ENCODE peak calls at places on chromosomes 2 and 18, in seven cellular contexts. One of them, this sample, is unnamed. For H4K20me1, the result is how much of the 10 kb centered on the place peaks cover.

GRCh38 chr2:95342556-95343320 is 45.6 kb downstream of the KCNIP3 start:
- DNase-seq in IMR-90: no peak
- DNase-seq in mammary epithelial cell: no peak
- DNase-seq in GM23248: no peak
- DNase-seq in GM23338: no peak
- DNase-seq in astrocyte: no peak
- DNase-seq in fibroblast of lung: no peak
- DNase-seq in this sample: no peak

GRCh38 chr18:26468931-26469340 is 79.4 kb downstream of the KCTD1 start:
- DNase-seq in IMR-90: no peak
- DNase-seq in mammary epithelial cell: no peak
- DNase-seq in GM23248: no peak
- DNase-seq in GM23338: peak
- DNase-seq in astrocyte: no peak
- DNase-seq in fibroblast of lung: no peak
- DNase-seq in this sample: peak

GRCh38 chr2:219495531-219496122 is 3.1 kb upstream of the GMPPA start:
- DNase-seq in IMR-90: peak
- DNase-seq in mammary epithelial cell: peak
- DNase-seq in GM23248: peak
- DNase-seq in GM23338: peak
- DNase-seq in astrocyte: peak
- DNase-seq in fibroblast of lung: peak
- DNase-seq in this sample: peak

GRCh38 chr2:175836361-175836760 is 165.7 kb downstream of the LNPK start:
- DNase-seq in IMR-90: no peak
- DNase-seq in mammary epithelial cell: no peak
- DNase-seq in GM23248: peak
- DNase-seq in GM23338: no peak
- DNase-seq in astrocyte: peak
- DNase-seq in fibroblast of lung: no peak
- DNase-seq in this sample: no peak

GRCh38 chr18:58135806-58136331 is 91.8 kb downstream of the NEDD4L start:
- DNase-seq in IMR-90: peak
- DNase-seq in mammary epithelial cell: peak
- DNase-seq in GM23248: peak
- DNase-seq in GM23338: peak
- DNase-seq in astrocyte: peak
- DNase-seq in fibroblast of lung: peak
- DNase-seq in this sample: peak

GRCh38 chr18:48979944-48980890 is 29.5 kb upstream of the SMAD7 start:
- DNase-seq in IMR-90: peak
- DNase-seq in mammary epithelial cell: no peak
- DNase-seq in GM23248: peak
- DNase-seq in GM23338: no peak
- DNase-seq in astrocyte: peak
- DNase-seq in fibroblast of lung: no peak
- DNase-seq in this sample: no peak

GRCh38 chr2:22957441-22957840 is 427.5 kb upstream of the KLHL29 start:
- DNase-seq in IMR-90: no peak
- DNase-seq in mammary epithelial cell: no peak
- DNase-seq in GM23248: no peak
- DNase-seq in GM23338: no peak
- DNase-seq in astrocyte: no peak
- DNase-seq in fibroblast of lung: no peak
- DNase-seq in this sample: no peak

GRCh38 chr18:24181806-24182205 is 42.9 kb downstream of the CABYR start:
- DNase-seq in IMR-90: no peak
- DNase-seq in mammary epithelial cell: peak
- DNase-seq in GM23248: peak
- DNase-seq in GM23338: no peak
- DNase-seq in astrocyte: peak
- DNase-seq in fibroblast of lung: no peak
- DNase-seq in this sample: no peak

GRCh38 chr2:42598656-42599267 is 30.3 kb downstream of the MTA3 start:
- DNase-seq in IMR-90: no peak
- DNase-seq in mammary epithelial cell: no peak
- DNase-seq in GM23248: no peak
- DNase-seq in GM23338: peak
- DNase-seq in astrocyte: no peak
- DNase-seq in fibroblast of lung: no peak
- DNase-seq in this sample: peak

GRCh38 chr18:63224574-63224973 is 95.0 kb downstream of the BCL2 start:
- DNase-seq in IMR-90: no peak
- DNase-seq in mammary epithelial cell: no peak
- DNase-seq in GM23248: no peak
- DNase-seq in GM23338: no peak
- DNase-seq in astrocyte: no peak
- DNase-seq in fibroblast of lung: no peak
- DNase-seq in this sample: no peak
- H4K20me1 ChIP-seq in IMR-90: under half
- H4K20me1 ChIP-seq in mammary epithelial cell: under half
- H4K20me1 ChIP-seq in GM23248: under half
- H4K20me1 ChIP-seq in GM23338: under half
- H4K20me1 ChIP-seq in astrocyte: under half
- H4K20me1 ChIP-seq in fibroblast of lung: under half
- H4K20me1 ChIP-seq in this sample: under half

GRCh38 chr2:1640301-1641135 is 103.8 kb downstream of the PXDN start:
- DNase-seq in IMR-90: no peak
- DNase-seq in mammary epithelial cell: no peak
- DNase-seq in GM23248: no peak
- DNase-seq in GM23338: no peak
- DNase-seq in astrocyte: no peak
- DNase-seq in fibroblast of lung: no peak
- DNase-seq in this sample: no peak

GRCh38 chr2:1644427-1644826 is 99.9 kb downstream of the PXDN start:
- DNase-seq in IMR-90: no peak
- DNase-seq in mammary epithelial cell: no peak
- DNase-seq in GM23248: no peak
- DNase-seq in GM23338: no peak
- DNase-seq in astrocyte: no peak
- DNase-seq in fibroblast of lung: no peak
- DNase-seq in this sample: no peak

GRCh38 chr2:1643220-1643619 is 101.1 kb downstream of the PXDN start:
- DNase-seq in IMR-90: no peak
- DNase-seq in mammary epithelial cell: no peak
- DNase-seq in GM23248: no peak
- DNase-seq in GM23338: no peak
- DNase-seq in astrocyte: no peak
- DNase-seq in fibroblast of lung: no peak
- DNase-seq in this sample: no peak

GRCh38 chr2:1641498-1641897 is 102.8 kb downstream of the PXDN start:
- DNase-seq in IMR-90: no peak
- DNase-seq in mammary epithelial cell: no peak
- DNase-seq in GM23248: no peak
- DNase-seq in GM23338: no peak
- DNase-seq in astrocyte: no peak
- DNase-seq in fibroblast of lung: peak
- DNase-seq in this sample: no peak

DNA sequence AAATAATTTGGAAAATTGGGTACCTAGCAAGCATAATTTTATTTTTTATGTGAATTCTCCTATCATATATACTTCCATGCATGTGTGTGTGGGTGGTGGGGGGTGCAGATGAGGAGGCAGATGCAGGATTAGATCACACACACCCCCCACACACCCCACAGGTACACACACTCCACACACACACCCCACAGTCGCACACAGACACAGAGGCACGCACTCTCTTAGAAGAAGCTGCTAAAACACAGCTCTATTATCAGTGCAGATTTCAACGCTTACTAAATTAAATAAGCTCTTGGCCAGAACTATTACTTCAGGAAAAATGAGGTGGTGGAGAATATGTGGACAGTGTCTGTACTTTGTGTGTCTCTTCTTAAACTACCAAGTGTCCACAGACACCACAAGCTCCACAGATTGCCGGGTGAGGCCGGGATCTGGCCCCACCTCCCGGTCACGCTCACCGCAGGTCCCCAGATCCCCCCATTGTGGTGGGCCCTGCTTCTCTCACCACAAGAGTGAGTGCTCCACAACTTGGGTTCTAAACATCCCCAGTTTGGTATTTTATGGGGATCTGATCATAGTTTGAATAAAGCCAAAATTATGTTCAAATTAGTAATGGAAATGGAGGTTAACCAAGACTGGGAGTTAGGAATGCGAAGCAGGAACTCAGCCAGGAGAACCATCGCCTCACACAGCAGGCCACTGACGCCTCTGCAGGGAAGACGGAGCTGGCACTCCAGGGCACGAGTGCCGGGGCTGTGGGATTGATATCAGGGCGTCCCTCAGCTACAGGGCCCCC is 102.1 kb downstream of the PXDN start:
- DNase-seq in IMR-90: peak
- DNase-seq in mammary epithelial cell: no peak
- DNase-seq in GM23248: no peak
- DNase-seq in GM23338: no peak
- DNase-seq in astrocyte: peak
- DNase-seq in fibroblast of lung: peak
- DNase-seq in this sample: no peak
- H3K27ac ChIP-seq in IMR-90: peak
- H3K27ac ChIP-seq in mammary epithelial cell: no peak
- H3K27ac ChIP-seq in GM23248: no peak
- H3K27ac ChIP-seq in GM23338: peak
- H3K27ac ChIP-seq in astrocyte: peak
- H3K27ac ChIP-seq in fibroblast of lung: peak
- H3K27ac ChIP-seq in this sample: no peak

GRCh38 chr18:3273042-3273441 is 11.1 kb downstream of the MYL12B start:
- DNase-seq in IMR-90: no peak
- DNase-seq in mammary epithelial cell: no peak
- DNase-seq in GM23248: no peak
- DNase-seq in GM23338: no peak
- DNase-seq in astrocyte: no peak
- DNase-seq in fibroblast of lung: no peak
- DNase-seq in this sample: no peak
- H4K20me1 ChIP-seq in IMR-90: half or more
- H4K20me1 ChIP-seq in mammary epithelial cell: under half
- H4K20me1 ChIP-seq in GM23248: under half
- H4K20me1 ChIP-seq in GM23338: under half
- H4K20me1 ChIP-seq in astrocyte: half or more
- H4K20me1 ChIP-seq in fibroblast of lung: under half
- H4K20me1 ChIP-seq in this sample: under half

GRCh38 chr2:68768951-68769350 is 34.3 kb downstream of the ARHGAP25 start:
- DNase-seq in IMR-90: no peak
- DNase-seq in mammary epithelial cell: no peak
- DNase-seq in GM23248: no peak
- DNase-seq in GM23338: no peak
- DNase-seq in astrocyte: no peak
- DNase-seq in fibroblast of lung: no peak
- DNase-seq in this sample: no peak
- H3K27ac ChIP-seq in IMR-90: no peak
- H3K27ac ChIP-seq in mammary epithelial cell: no peak
- H3K27ac ChIP-seq in GM23248: no peak
- H3K27ac ChIP-seq in GM23338: no peak
- H3K27ac ChIP-seq in astrocyte: no peak
- H3K27ac ChIP-seq in fibroblast of lung: no peak
- H3K27ac ChIP-seq in this sample: no peak

GRCh38 chr2:26861610-26862224 is 13.8 kb downstream of the DPYSL5 start:
- DNase-seq in IMR-90: no peak
- DNase-seq in mammary epithelial cell: no peak
- DNase-seq in GM23248: no peak
- DNase-seq in GM23338: no peak
- DNase-seq in astrocyte: no peak
- DNase-seq in fibroblast of lung: no peak
- DNase-seq in this sample: no peak

GRCh38 chr2:26864226-26864625 is 16.3 kb downstream of the DPYSL5 start:
- DNase-seq in IMR-90: no peak
- DNase-seq in mammary epithelial cell: no peak
- DNase-seq in GM23248: no peak
- DNase-seq in GM23338: no peak
- DNase-seq in astrocyte: no peak
- DNase-seq in fibroblast of lung: no peak
- DNase-seq in this sample: no peak

GRCh38 chr2:26864646-26865045 is 16.7 kb downstream of the DPYSL5 start:
- DNase-seq in IMR-90: no peak
- DNase-seq in mammary epithelial cell: no peak
- DNase-seq in GM23248: no peak
- DNase-seq in GM23338: no peak
- DNase-seq in astrocyte: no peak
- DNase-seq in fibroblast of lung: no peak
- DNase-seq in this sample: no peak

GRCh38 chr2:26855516-26855915 is 7.6 kb downstream of the DPYSL5 start:
- DNase-seq in IMR-90: no peak
- DNase-seq in mammary epithelial cell: no peak
- DNase-seq in GM23248: no peak
- DNase-seq in GM23338: no peak
- DNase-seq in astrocyte: no peak
- DNase-seq in fibroblast of lung: no peak
- DNase-seq in this sample: no peak

DNA sequence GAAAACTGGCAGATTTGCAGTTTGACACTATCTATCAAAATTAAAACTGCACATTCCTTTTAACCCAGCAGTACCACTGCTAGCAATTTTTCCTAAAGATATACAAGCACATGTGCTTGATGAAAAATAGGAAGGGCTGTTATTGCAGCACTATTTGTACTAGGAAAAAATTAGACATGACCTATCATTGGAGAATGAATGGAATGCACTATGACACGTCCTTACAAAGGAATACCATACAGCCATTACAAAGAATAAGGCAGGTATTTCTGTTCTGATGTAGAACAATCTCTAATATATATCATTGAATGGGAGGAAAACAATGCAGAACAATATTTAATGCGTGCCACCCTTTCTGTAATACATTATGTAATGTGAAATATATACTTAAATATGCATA is 12.5 kb downstream of the DPYSL5 start:
- DNase-seq in IMR-90: no peak
- DNase-seq in mammary epithelial cell: no peak
- DNase-seq in GM23248: no peak
- DNase-seq in GM23338: no peak
- DNase-seq in astrocyte: no peak
- DNase-seq in fibroblast of lung: no peak
- DNase-seq in this sample: no peak
- H4K20me1 ChIP-seq in IMR-90: under half
- H4K20me1 ChIP-seq in mammary epithelial cell: under half
- H4K20me1 ChIP-seq in GM23248: under half
- H4K20me1 ChIP-seq in GM23338: under half
- H4K20me1 ChIP-seq in astrocyte: under half
- H4K20me1 ChIP-seq in fibroblast of lung: under half
- H4K20me1 ChIP-seq in this sample: under half

DNA sequence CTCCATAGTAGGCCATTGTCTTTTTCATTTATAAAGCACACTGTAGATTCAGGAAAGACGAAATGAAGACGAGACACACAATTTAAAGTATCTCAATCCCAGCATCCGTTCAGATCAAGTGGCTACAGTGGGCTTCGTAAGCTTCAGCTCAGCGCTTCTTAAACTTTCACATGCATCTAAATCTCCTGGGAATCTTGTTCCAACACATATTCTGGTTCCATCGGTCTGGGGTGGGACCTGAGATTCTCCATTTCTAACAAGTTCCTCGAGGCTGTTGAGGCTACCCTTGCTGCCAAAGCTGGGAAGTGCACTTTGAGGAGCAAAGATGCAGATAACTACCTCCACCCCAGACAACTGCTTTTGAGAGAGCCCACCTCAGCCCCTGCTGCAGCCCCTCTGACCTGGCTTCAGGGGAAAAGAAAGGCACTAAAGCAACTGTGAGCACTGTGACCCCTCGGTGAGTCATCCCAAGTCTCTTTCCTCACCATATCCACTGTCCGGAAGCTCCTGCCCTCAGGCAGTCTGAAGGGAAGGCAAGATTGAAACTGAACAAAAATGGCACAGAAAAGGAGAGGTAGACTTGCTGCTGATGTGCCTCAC is 201.1 kb upstream of the FBXO11 start:
- DNase-seq in IMR-90: peak
- DNase-seq in mammary epithelial cell: peak
- DNase-seq in GM23248: peak
- DNase-seq in GM23338: peak
- DNase-seq in astrocyte: peak
- DNase-seq in fibroblast of lung: peak
- DNase-seq in this sample: peak
- H3K27ac ChIP-seq in IMR-90: peak
- H3K27ac ChIP-seq in mammary epithelial cell: peak
- H3K27ac ChIP-seq in GM23248: peak
- H3K27ac ChIP-seq in GM23338: no peak
- H3K27ac ChIP-seq in astrocyte: peak
- H3K27ac ChIP-seq in fibroblast of lung: peak
- H3K27ac ChIP-seq in this sample: peak